ENCODE peak calls at places on chromosomes 3 and 15, in four cellular contexts. Z is PC-3, M is adrenal gland, T is tibial artery. F is an unnamed sample.
A peak's percentile ranks its signal among the peaks of the same experiment; 100 is the strongest.

GRCh38 chr3:38086496-38086895 is 47.5 kb downstream of the DLEC1 start:
- DNase-seq in Z (no peak), M (no peak), T (no peak), F (no peak)

GRCh38 chr15:73240864-73241499 is 127.8 kb downstream of the HCN4 start:
- DNase-seq in Z (peak; percentile 81), M (peak; percentile 65), T (peak; percentile 74), F (no peak)

GRCh38 chr15:83973816-83974215 is 261.8 kb upstream of the GOLGA6L4 start:
- DNase-seq in Z (peak; percentile 30), T (no peak), M (no peak), F (no peak)

GRCh38 chr3:193452338-193452737 is 73.8 kb upstream of the ATP13A5 start:
- DNase-seq in T (no peak), Z (peak; percentile 30), M (no peak), F (no peak)

GRCh38 chr3:12807960-12808359 is 11.5 kb downstream of the CAND2 start:
- DNase-seq in Z (no peak), T (no peak), M (no peak), F (no peak)

GRCh38 chr3:115961390-115961789 is 338.1 kb downstream of the GAP43 start:
- DNase-seq in M (no peak), T (no peak), Z (no peak), F (no peak)

GRCh38 chr15:45341775-45342174 is 36.6 kb downstream of the GATM start:
- DNase-seq in T (no peak), Z (no peak), M (no peak), F (no peak)

GRCh38 chr15:101126618-101127502 is 125.0 kb downstream of the CHSY1 start:
- DNase-seq in Z (peak; percentile 14), M (no peak), T (no peak), F (peak; percentile 13)

GRCh38 chr15:80576519-80577090 is 118.5 kb upstream of the ABHD17C start:
- DNase-seq in M (no peak), T (peak; percentile 6), Z (no peak), F (no peak)

GRCh38 chr3:130533247-130533646 is 16.3 kb downstream of the COL6A6 start:
- DNase-seq in Z (no peak), T (no peak), M (no peak), F (no peak)

GRCh38 chr3:30643763-30644462 is 37.5 kb downstream of the TGFBR2 start:
- DNase-seq in T (no peak), M (peak; percentile 23), Z (no peak), F (peak; percentile 71)

GRCh38 chr3:186966406-186966805 is 36.1 kb downstream of the ST6GAL1 start:
- DNase-seq in T (no peak), M (no peak), Z (no peak), F (no peak)

GRCh38 chr3:138188013-138188352 is 882 bp downstream of the ARMC8 start:
- DNase-seq in M (no peak), Z (peak; percentile 32), T (peak; percentile 40), F (no peak)

GRCh38 chr3:31724681-31725080 is 192.0 kb downstream of the STT3B start:
- DNase-seq in T (no peak), Z (peak; percentile 59), M (no peak), F (no peak)

GRCh38 chr3:73036694-73037368 is 24.6 kb upstream of the EBLN2 start:
- DNase-seq in M (no peak), Z (peak; percentile 29), T (no peak), F (no peak)

GRCh38 chr15:31405200-31405929 is 78.7 kb downstream of the KLF13 start:
- DNase-seq in Z (peak; percentile 83), T (no peak), M (no peak), F (no peak)

GRCh38 chr3:81666502-81667121 is 94.8 kb downstream of the GBE1 start:
- DNase-seq in T (no peak), M (no peak), Z (peak; percentile 51), F (no peak)

GRCh38 chr3:27200721-27201434 is 168.3 kb downstream of the NEK10 start:
- DNase-seq in T (no peak), M (no peak), Z (peak; percentile 19), F (no peak)

GRCh38 chr15:68379058-68379758 is 52.8 kb downstream of the ITGA11 start:
- DNase-seq in M (no peak), T (no peak), Z (no peak), F (no peak)

GRCh38 chr3:42179110-42179725 is 86.8 kb downstream of the CCK start:
- DNase-seq in M (peak; percentile 77), T (peak; percentile 63), Z (peak; percentile 97), F (no peak)

GRCh38 chr3:159239054-159239453 is 437.2 kb downstream of the MFSD1 start:
- DNase-seq in M (no peak), Z (no peak), T (no peak), F (no peak)

GRCh38 chr15:100879461-100880138 is at the start of gene ALDH1A3:
- DNase-seq in M (no peak), Z (peak; percentile 93), T (no peak), F (peak; percentile 40)

GRCh38 chr3:172104471-172105072 is 65.2 kb downstream of the FNDC3B start:
- DNase-seq in M (peak; percentile 44), T (no peak), Z (no peak), F (no peak)

GRCh38 chr3:50550079-50550736 is 17.3 kb downstream of the C3orf18 start:
- DNase-seq in T (peak; percentile 43), Z (peak; percentile 71), M (peak; percentile 49), F (no peak)

GRCh38 chr3:66140763-66141372 is 79.9 kb upstream of the SLC25A26 start:
- DNase-seq in M (no peak), Z (peak; percentile 2), T (no peak), F (no peak)

GRCh38 chr3:43978708-43979107 is 263.0 kb upstream of the TOPAZ1 start:
- DNase-seq in T (no peak), Z (no peak), M (no peak), F (no peak)

GRCh38 chr3:9767418-9767817 is 2.3 kb downstream of the CAMK1 start:
- DNase-seq in T (peak; percentile 59), Z (no peak), M (peak; percentile 50), F (no peak)

GRCh38 chr3:143851331-143852017 is 3.2 kb upstream of the SLC9A9 start:
- DNase-seq in Z (no peak), T (no peak), M (no peak), F (no peak)

GRCh38 chr15:53880353-53880752 is 97.9 kb upstream of the UNC13C start:
- DNase-seq in T (no peak), M (no peak), Z (no peak), F (no peak)

GRCh38 chr3:148954981-148955380 is 36.4 kb upstream of the GYG1 start:
- DNase-seq in T (no peak), Z (peak; percentile 23), M (no peak), F (no peak)

GRCh38 chr15:81356252-81356651 is 17.8 kb downstream of the TMC3 start:
- DNase-seq in Z (no peak), M (no peak), T (no peak), F (no peak)

GRCh38 chr15:100759116-100759515 is 120.5 kb upstream of the ALDH1A3 start:
- DNase-seq in T (no peak), Z (no peak), M (no peak), F (no peak)

GRCh38 chr3:11236588-11237461 is 35.4 kb upstream of the ATG7 start:
- DNase-seq in M (peak; percentile 49), Z (peak; percentile 94), T (peak; percentile 50), F (peak; percentile 84)

GRCh38 chr3:157438371-157438735 is 1.7 kb downstream of the PTX3 start:
- DNase-seq in Z (peak; percentile 21), T (no peak), M (no peak), F (no peak)

GRCh38 chr15:51191766-51192165 is 97.1 kb upstream of the TNFAIP8L3 start:
- DNase-seq in M (no peak), T (no peak), Z (peak; percentile 30), F (no peak)

GRCh38 chr15:43527802-43528541 is 10.6 kb downstream of the MAP1A start:
- DNase-seq in M (no peak), T (no peak), Z (no peak), F (no peak)

GRCh38 chr15:43528542-43529007 is 11.2 kb downstream of the MAP1A start:
- DNase-seq in M (no peak), Z (no peak), T (no peak), F (no peak)

GRCh38 chr15:43529141-43529540 is 11.7 kb downstream of the MAP1A start:
- DNase-seq in Z (no peak), M (no peak), T (no peak), F (no peak)

GRCh38 chr15:43529587-43530345 is 12.4 kb downstream of the MAP1A start:
- DNase-seq in T (no peak), M (no peak), Z (peak; percentile 19), F (no peak)

GRCh38 chr15:43531018-43531667 is 13.7 kb downstream of the MAP1A start:
- DNase-seq in Z (no peak), M (no peak), T (no peak), F (no peak)
- H3K4me3 ChIP-seq in Z (no peak overlapping the region), M (no peak overlapping the region), T (no peak overlapping the region), F (no peak overlapping the region)

GRCh38 chr3:131714585-131715220 is 211.9 kb upstream of the MRPL3 start:
- DNase-seq in M (no peak), T (no peak), Z (no peak), F (no peak)

GRCh38 chr3:131713416-131714118 is 210.8 kb upstream of the MRPL3 start:
- DNase-seq in Z (peak; percentile 62), M (no peak), T (no peak), F (no peak)

GRCh38 chr3:131708216-131708615 is 205.4 kb upstream of the MRPL3 start:
- DNase-seq in M (no peak), T (no peak), Z (peak; percentile 16), F (no peak)

GRCh38 chr3:131712662-131713061 is 209.9 kb upstream of the MRPL3 start:
- DNase-seq in M (no peak), T (no peak), Z (no peak), F (no peak)

DNA sequence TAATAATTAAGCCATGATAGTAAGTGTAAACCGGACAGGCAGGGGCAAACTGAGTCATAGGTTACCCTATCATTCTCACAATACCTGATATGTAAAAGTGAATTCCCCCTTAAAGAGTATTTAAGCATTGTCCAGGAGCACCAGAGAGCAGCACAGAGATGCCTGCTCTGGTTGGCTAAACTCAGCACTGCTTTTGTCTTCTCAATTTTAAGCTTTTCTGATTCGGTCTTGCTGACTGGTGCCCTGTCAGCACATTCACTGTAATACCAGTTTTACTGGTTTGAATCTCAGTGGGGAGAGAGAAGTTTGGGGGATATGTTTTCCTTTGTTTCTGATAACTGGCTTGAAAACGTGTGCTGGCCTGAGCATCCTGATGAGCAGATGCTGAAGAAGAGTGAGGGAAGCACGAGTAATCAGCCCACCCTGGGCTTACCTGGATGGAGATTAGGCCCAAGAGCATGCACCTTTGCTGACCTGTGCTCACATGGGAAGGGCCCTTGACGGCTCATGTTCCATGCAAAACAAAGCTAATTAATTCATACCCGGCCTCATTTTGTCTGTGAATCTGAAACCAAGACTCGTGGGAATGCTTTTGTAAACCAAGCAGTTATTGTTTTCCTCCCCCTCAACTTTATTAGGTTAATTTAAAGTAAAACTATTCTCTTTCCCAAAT is 208.5 kb upstream of the MRPL3 start:
- DNase-seq in M (no peak), Z (peak; percentile 25), T (no peak), F (no peak)
- H3K4me1 ChIP-seq in M (no peaks in the 10 kb centered on the region), Z (peaks cover 24% of the 10 kb centered on the region), T (no peaks in the 10 kb centered on the region), F (no peaks in the 10 kb centered on the region)

GRCh38 chr3:40523781-40524180 is 979 bp upstream of the ZNF621 start:
- DNase-seq in M (peak; percentile 36), Z (peak; percentile 3), T (no peak), F (no peak)
- H3K27ac ChIP-seq in M (peak overlapping the region; percentile 79), Z (peak overlapping the region; percentile 75), T (peak overlapping the region; percentile 90), F (no peak overlapping the region)

DNA sequence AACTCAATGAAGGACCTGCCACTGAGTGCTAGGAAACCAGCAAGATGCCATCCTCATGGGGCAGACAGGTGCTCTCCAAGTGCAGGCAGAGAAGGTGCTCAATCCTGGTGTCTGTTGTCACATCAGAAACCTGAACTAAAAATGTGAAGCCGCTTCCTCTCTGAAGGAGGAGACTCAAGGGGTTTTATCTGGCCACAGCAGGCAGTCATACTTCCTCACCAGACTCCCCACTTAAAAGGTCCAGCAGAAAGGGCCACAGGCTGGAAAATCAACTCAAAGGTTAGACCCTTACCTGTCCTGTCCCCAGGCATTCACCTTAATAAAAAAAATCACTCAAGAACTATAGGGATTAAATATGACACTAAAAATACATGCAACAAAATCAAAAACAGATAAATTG is 4.8 kb downstream of the CCDC12 start:
- DNase-seq in T (no peak), Z (no peak), M (no peak), F (no peak)
- H3K4me3 ChIP-seq in T (no peak overlapping the region), Z (no peak overlapping the region), M (no peak overlapping the region), F (no peak overlapping the region)